ENCODE peak calls at places on chromosomes 12 and 14, in nine cellular contexts. R is uterus, B is neural crest cell, O is GM12864, T is fibroblast of pulmonary artery, X is coronary artery, E is GM06990, Q is cardiac muscle cell, K is GM13977. F is an unnamed sample.

GRCh38 chr12:32559434-32559833 is 119.7 kb upstream of the DNM1L start:
- DNase-seq in R (no peak), B (no peak), O (no peak), T (no peak), X (no peak), E (no peak), Q (no peak), K (no peak), F (no peak)

GRCh38 chr14:61153436-61153835 is 127.7 kb downstream of the TMEM30B start:
- DNase-seq in R (no peak), B (no peak), O (no peak), T (peak), X (no peak), E (no peak), Q (peak), K (no peak), F (no peak)

GRCh38 chr12:795305-795704 is 42.9 kb downstream of the WNK1 start:
- DNase-seq in R (no peak), B (no peak), O (no peak), T (no peak), X (no peak), E (peak), Q (no peak), K (no peak), F (peak)

GRCh38 chr14:65850429-65851145 is 438.1 kb downstream of the FUT8 start:
- DNase-seq in R (no peak), B (no peak), O (no peak), T (no peak), X (no peak), E (no peak), Q (no peak), K (no peak), F (peak)

GRCh38 chr12:88419794-88420193 is 160.5 kb downstream of the KITLG start:
- DNase-seq in R (no peak), B (no peak), O (no peak), T (peak), X (no peak), E (no peak), Q (no peak), K (no peak), F (no peak)

GRCh38 chr12:46770501-46771183 is 55.2 kb downstream of the SLC38A4 start:
- DNase-seq in R (no peak), B (no peak), O (no peak), T (peak), X (no peak), E (no peak), Q (peak), K (no peak), F (no peak)

GRCh38 chr12:87953257-87953860 is 75.8 kb downstream of the C12orf50 start:
- DNase-seq in R (no peak), B (peak), O (no peak), T (peak), X (no peak), E (no peak), Q (peak), K (peak), F (no peak)

GRCh38 chr14:23578560-23579310 is at the start of gene JPH4:
- DNase-seq in R (peak), B (no peak), O (no peak), T (no peak), X (no peak), E (no peak), Q (no peak), K (no peak), F (no peak)

GRCh38 chr12:14111230-14111865 is 129.9 kb upstream of the GRIN2B start:
- DNase-seq in R (no peak), B (no peak), O (peak), T (no peak), X (no peak), E (peak), Q (peak), K (peak), F (peak)

GRCh38 chr14:23562822-23563472 is 4.6 kb downstream of the AP1G2 start:
- DNase-seq in R (no peak), B (peak), O (no peak), T (peak), X (no peak), E (no peak), Q (peak), K (peak), F (peak)

GRCh38 chr12:62839869-62840268 is 95.1 kb downstream of the PPM1H start:
- DNase-seq in R (no peak), B (no peak), O (no peak), T (no peak), X (no peak), E (no peak), Q (no peak), K (no peak), F (no peak)

GRCh38 chr14:104109731-104110361 is 24.3 kb downstream of the ASPG start:
- DNase-seq in R (no peak), B (no peak), O (no peak), T (no peak), X (no peak), E (no peak), Q (no peak), K (no peak), F (no peak)

GRCh38 chr14:68941820-68942219 is 37.3 kb downstream of the ACTN1 start:
- DNase-seq in R (no peak), B (no peak), O (no peak), T (peak), X (peak), E (no peak), Q (peak), K (no peak), F (no peak)

GRCh38 chr12:68479261-68479581 is 131.5 kb upstream of the RAP1B start:
- DNase-seq in R (no peak), B (no peak), O (no peak), T (no peak), X (no peak), E (no peak), Q (no peak), K (no peak), F (no peak)

GRCh38 chr14:26896447-26896846 is 298.6 kb upstream of the NOVA1 start:
- DNase-seq in R (no peak), B (no peak), O (no peak), T (peak), X (no peak), E (no peak), Q (no peak), K (no peak), F (no peak)

GRCh38 chr12:112798019-112798760 is 6.6 kb downstream of the RPH3A start:
- DNase-seq in R (no peak), B (no peak), O (no peak), T (peak), X (no peak), E (no peak), Q (no peak), K (no peak), F (no peak)

GRCh38 chr12:2640709-2641108 is 154.1 kb upstream of the FKBP4 start:
- DNase-seq in R (peak), B (no peak), O (no peak), T (peak), X (peak), E (no peak), Q (no peak), K (no peak), F (peak)

GRCh38 chr14:68948686-68949085 is 30.4 kb downstream of the ACTN1 start:
- DNase-seq in R (no peak), B (no peak), O (no peak), T (no peak), X (no peak), E (no peak), Q (no peak), K (no peak), F (peak)

GRCh38 chr14:47389520-47389919 is 285.9 kb downstream of the MDGA2 start:
- DNase-seq in R (no peak), B (peak), O (no peak), T (no peak), X (no peak), E (no peak), Q (peak), K (no peak), F (no peak)

DNA sequence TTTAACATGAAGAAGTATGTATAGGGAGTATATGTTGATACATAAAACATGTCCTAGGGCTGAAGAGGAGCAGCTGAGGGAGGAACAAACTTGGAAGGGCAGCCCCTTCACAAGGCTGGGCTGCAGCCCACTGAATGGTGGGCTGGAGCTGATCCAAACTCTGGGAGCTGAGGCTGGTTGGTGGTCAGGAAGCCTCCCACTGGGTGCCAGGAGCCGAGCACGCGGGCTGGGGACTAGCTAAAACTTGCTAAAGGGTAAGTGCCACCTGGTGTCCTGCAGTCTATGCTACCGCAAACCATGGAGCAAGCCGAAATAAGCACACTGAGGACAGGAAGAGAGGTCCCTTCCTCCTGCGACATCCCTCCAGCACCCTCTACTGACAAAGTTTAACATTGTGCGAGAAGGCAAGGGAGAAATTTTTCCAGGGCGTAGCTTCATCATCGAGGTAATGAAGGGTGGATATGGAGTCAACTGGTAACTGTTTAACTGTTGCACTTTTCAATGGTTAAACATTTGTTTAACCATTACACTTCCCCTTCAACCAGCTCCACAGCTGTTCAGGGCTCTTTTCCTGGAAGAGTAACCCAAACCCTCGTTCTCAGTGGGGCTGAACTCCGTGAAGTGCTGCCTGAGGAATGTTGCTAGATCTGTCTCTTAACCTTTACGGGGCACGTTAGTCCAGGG is 42.2 kb downstream of the EGLN3 start:
- DNase-seq in R (no peak), B (no peak), O (no peak), T (no peak), X (no peak), E (no peak), Q (no peak), K (no peak), F (no peak)
- TF ChIP-seq CTCF in R (no peak), B (no peak), O (peak), T (no peak), X (no peak), E (no peak), Q (no peak), K (no peak), F (peak)

DNA sequence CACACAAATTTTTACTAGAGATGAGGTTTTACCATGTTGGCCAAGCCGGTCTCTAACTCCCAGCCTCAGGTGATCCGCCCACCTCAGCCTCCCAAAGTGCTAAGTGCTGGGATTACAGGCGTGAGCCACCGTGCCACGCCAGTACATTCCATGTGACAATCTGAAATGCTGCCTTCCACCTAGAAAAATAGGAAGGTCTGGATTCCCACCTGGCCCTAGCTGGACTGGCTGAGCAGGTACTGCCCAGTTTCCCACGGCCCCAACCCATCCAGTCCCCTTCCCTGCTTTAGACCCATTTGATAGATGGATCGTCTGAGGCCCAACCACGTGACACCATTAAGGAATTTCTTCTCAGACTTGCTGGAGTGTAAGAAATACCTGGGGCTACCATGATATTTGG is 55.4 kb downstream of the KDM2B start:
- DNase-seq in R (no peak), B (no peak), O (no peak), T (no peak), X (no peak), E (no peak), Q (no peak), K (no peak), F (no peak)
- TF ChIP-seq CTCF in R (no peak), B (no peak), O (no peak), T (no peak), X (no peak), E (no peak), Q (no peak), K (no peak), F (no peak)

DNA sequence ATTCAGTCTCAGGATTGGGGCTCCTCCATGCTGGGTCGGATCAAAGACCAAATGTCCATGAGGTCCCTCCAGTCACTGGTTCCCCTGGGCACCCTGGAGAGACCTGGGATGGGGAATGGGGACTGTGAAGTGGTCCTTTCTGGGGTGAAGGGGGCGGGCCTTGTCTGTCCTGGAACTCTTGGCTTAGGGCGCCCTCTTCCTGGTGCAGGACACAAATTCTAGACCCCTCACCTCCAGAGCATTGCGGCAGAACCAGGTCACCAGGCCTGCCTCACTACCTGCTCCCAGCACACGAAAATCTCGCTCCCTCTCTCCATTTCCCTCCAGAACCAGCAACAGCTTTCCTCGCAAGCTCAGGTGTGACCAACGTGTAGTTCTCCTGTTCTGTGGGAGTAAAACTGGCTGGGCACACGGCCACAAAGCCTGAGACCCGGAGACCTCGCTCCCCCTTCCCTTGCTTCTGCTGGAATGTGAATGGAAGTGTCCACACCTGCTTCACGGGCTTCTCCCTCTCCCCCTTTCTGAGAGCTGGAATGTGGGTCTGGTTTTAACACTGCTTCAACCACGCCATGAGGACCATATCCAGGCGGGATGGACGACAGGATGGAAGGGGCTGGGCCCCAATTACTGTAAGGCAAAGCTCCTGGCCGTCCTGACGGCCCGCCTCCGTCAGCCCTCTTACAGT is 112.7 kb downstream of the SCARB1 start:
- DNase-seq in R (no peak), B (no peak), O (no peak), T (no peak), X (no peak), E (no peak), Q (peak), K (no peak), F (peak)
- TF ChIP-seq CTCF in R (no peak), B (no peak), O (peak), T (no peak), X (no peak), E (peak), Q (peak), K (peak), F (no peak)

DNA sequence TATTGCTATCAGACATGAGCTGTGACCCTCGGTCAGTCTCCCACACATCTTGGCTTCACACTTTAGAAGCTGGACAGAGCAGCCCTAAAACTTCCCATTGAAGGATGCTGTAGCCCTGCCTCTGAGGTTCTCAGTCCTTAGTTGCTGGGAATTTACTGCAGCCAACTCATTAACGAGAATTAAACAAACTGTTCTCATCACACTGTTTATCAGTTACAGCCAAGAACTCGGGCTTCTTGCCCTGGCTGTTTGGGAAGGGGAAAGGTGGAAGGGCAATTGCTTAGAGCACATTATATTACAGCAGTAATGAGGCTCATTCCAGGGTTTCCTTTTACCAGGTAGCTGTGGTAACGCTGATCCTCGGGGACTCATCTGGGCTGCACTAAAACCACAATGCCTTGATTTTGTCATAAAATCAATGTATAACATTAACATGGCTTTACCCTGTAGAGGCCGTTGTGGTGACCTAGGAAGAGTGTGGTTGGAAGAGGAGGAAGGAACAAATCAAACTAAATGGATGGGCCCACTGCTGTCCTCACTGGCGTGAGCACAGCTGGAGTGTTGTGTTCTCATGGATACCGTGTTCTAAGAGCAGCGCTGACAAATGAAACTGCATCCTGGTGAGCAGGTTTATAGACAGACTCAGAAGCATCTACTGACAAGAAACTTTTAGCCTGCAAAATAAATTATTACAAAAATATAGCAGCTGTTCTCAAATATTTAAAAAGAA is 87.0 kb downstream of the GPR135 start:
- DNase-seq in R (peak), B (no peak), O (no peak), T (no peak), X (no peak), E (no peak), Q (no peak), K (no peak), F (no peak)
- TF ChIP-seq CTCF in R (no peak), B (no peak), O (no peak), T (no peak), X (no peak), E (no peak), Q (no peak), K (no peak), F (no peak)

GRCh38 chr12:123599310-123599709 is 2.6 kb upstream of the DDX55 start:
- DNase-seq in R (no peak), B (no peak), O (no peak), T (no peak), X (no peak), E (no peak), Q (no peak), K (no peak), F (no peak)

GRCh38 chr12:123599721-123600120 is 2.2 kb upstream of the DDX55 start:
- DNase-seq in R (no peak), B (no peak), O (no peak), T (no peak), X (no peak), E (no peak), Q (no peak), K (no peak), F (no peak)

GRCh38 chr12:123598522-123598921 is 3.4 kb upstream of the DDX55 start:
- DNase-seq in R (no peak), B (no peak), O (no peak), T (no peak), X (no peak), E (no peak), Q (no peak), K (no peak), F (no peak)

GRCh38 chr12:123602651-123603195 is 824 bp downstream of the DDX55 start:
- DNase-seq in R (no peak), B (no peak), O (no peak), T (peak), X (no peak), E (no peak), Q (no peak), K (no peak), F (peak)

DNA sequence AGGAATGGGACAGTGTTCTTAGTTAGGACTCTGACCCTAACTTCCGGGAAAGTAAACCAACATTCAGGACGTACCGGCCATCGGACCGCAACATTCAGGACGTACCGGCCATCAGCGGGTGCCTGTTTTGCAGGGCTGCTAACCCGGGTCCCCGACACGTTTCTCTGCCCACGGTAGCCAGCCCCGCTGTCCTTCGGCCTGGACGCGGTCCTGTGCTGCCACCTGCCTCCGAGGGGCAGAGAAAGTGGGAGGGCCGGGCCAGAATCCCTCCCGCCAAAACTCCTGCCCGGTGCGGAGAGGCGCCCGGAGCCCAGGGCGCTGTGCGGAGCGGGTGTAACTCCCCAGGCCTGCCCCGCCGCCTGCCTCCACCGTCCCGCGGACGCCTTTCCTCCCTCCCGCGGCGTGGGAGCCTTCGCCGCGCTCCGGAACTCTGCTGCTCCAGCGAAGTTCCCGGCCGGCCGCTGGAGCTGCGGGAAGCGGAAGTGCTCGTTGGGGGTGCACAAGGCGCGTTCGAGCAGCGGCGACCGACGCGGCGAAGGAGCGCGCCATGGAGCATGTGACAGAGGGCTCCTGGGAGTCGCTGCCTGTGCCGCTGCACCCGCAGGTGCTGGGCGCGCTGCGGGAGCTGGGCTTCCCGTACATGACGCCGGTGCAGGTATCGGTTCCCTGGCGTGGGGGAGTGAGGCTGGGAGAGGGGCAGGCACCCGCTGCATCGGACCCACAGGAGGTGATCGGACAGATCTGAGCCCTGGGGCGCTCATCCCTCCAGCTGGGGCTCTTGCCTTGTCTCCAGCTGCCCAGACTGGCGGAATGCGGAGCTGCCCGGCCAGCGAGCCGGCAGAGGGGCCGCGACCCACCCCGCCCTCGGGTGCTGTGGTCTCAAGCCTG is at the start of gene DDX55:
- DNase-seq in R (peak), B (peak), O (peak), T (peak), X (peak), E (peak), Q (peak), K (peak), F (peak)
- TF ChIP-seq CTCF in R (peak), B (peak), O (peak), T (peak), X (peak), E (peak), Q (peak), K (peak), F (peak)

GRCh38 chr14:20454359-20454644 is 310 bp downstream of the OSGEP start:
- DNase-seq in R (no peak), B (no peak), O (peak), T (no peak), X (no peak), E (no peak), Q (no peak), K (no peak), F (peak)

GRCh38 chr14:20458031-20458789 is 3.0 kb downstream of the PIP4P1 start:
- DNase-seq in R (no peak), B (no peak), O (no peak), T (no peak), X (no peak), E (no peak), Q (no peak), K (no peak), F (no peak)

GRCh38 chr14:20456971-20457370 is 1.9 kb downstream of the APEX1 start:
- DNase-seq in R (no peak), B (no peak), O (no peak), T (no peak), X (no peak), E (no peak), Q (no peak), K (no peak), F (no peak)

GRCh38 chr14:20455355-20456300 is 602 bp downstream of the APEX1 start:
- DNase-seq in R (no peak), B (no peak), O (no peak), T (peak), X (no peak), E (no peak), Q (peak), K (peak), F (peak)

GRCh38 chr14:20454645-20455354 is at the start of the genes APEX1 and OSGEP:
- DNase-seq in R (peak), B (peak), O (peak), T (peak), X (peak), E (peak), Q (peak), K (peak), F (peak)
- TF ChIP-seq CTCF in R (no peak), B (no peak), O (no peak), T (no peak), X (no peak), E (no peak), Q (no peak), K (no peak), F (no peak)

F was measured in activated CD8-positive, alpha-beta T cell treated with anti-CD3 and anti-CD28 coated beads for 36 hours.